ENCODE peak calls at places on chromosomes 6 and 20, in four cellular contexts. One of them, this sample, is unnamed.

GRCh38 chr20:41308290-41308691 is 9.2 kb downstream of the ZHX3 start:
- DNase-seq in colonic mucosa: no peak
- DNase-seq in K562: peak
- DNase-seq in neural progenitor cell: no peak
- DNase-seq in this sample: no peak

GRCh38 chr20:43680976-43681375 is 14.1 kb downstream of the MYBL2 start:
- DNase-seq in colonic mucosa: no peak
- DNase-seq in neural progenitor cell: no peak
- DNase-seq in K562: no peak
- DNase-seq in this sample: no peak

GRCh38 chr6:167487706-167488664 is 163.1 kb downstream of the TTLL2 start:
- DNase-seq in neural progenitor cell: no peak
- DNase-seq in colonic mucosa: no peak
- DNase-seq in K562: no peak
- DNase-seq in this sample: no peak

GRCh38 chr6:113219783-113220182 is 637.4 kb upstream of the MARCKS start:
- DNase-seq in K562: no peak
- DNase-seq in neural progenitor cell: no peak
- DNase-seq in colonic mucosa: no peak
- DNase-seq in this sample: no peak

GRCh38 chr6:56399250-56399671 is 151.9 kb upstream of the COL21A1 start:
- DNase-seq in colonic mucosa: no peak
- DNase-seq in K562: no peak
- DNase-seq in neural progenitor cell: no peak
- DNase-seq in this sample: no peak

GRCh38 chr6:160137989-160138835 is 16.6 kb downstream of the SLC22A1 start:
- DNase-seq in K562: peak
- DNase-seq in colonic mucosa: peak
- DNase-seq in neural progenitor cell: peak
- DNase-seq in this sample: no peak

GRCh38 chr20:21323640-21324039 is 20.5 kb downstream of the XRN2 start:
- DNase-seq in neural progenitor cell: no peak
- DNase-seq in colonic mucosa: no peak
- DNase-seq in K562: peak
- DNase-seq in this sample: no peak

GRCh38 chr6:95413789-95414188 is 163.5 kb upstream of the MANEA start:
- DNase-seq in K562: no peak
- DNase-seq in neural progenitor cell: no peak
- DNase-seq in colonic mucosa: no peak
- DNase-seq in this sample: no peak

GRCh38 chr6:134447423-134447822 is 129.5 kb upstream of the SGK1 start:
- DNase-seq in neural progenitor cell: no peak
- DNase-seq in colonic mucosa: no peak
- DNase-seq in K562: no peak
- DNase-seq in this sample: no peak

GRCh38 chr6:167119680-167120556 is 3.0 kb upstream of the CCR6 start:
- DNase-seq in colonic mucosa: peak
- DNase-seq in K562: peak
- DNase-seq in neural progenitor cell: no peak
- DNase-seq in this sample: no peak

GRCh38 chr20:11502668-11503067 is 415.0 kb upstream of the BTBD3 start:
- DNase-seq in K562: no peak
- DNase-seq in colonic mucosa: no peak
- DNase-seq in neural progenitor cell: no peak
- DNase-seq in this sample: no peak

GRCh38 chr6:548517-548916 is 108.4 kb downstream of the HUS1B start:
- DNase-seq in K562: no peak
- DNase-seq in neural progenitor cell: no peak
- DNase-seq in colonic mucosa: no peak
- DNase-seq in this sample: no peak

GRCh38 chr6:56916849-56917551 is 37.9 kb upstream of the BEND6 start:
- DNase-seq in neural progenitor cell: no peak
- DNase-seq in colonic mucosa: no peak
- DNase-seq in K562: no peak
- DNase-seq in this sample: no peak

GRCh38 chr20:44643596-44644383 is 7.7 kb downstream of the ADA start:
- DNase-seq in neural progenitor cell: peak
- DNase-seq in K562: no peak
- DNase-seq in colonic mucosa: peak
- DNase-seq in this sample: peak

GRCh38 chr6:11323666-11324452 is 91.4 kb upstream of the NEDD9 start:
- DNase-seq in colonic mucosa: no peak
- DNase-seq in neural progenitor cell: no peak
- DNase-seq in K562: no peak
- DNase-seq in this sample: no peak

GRCh38 chr6:28436404-28436803 is 6.9 kb downstream of the ZSCAN23 start:
- DNase-seq in K562: no peak
- DNase-seq in colonic mucosa: no peak
- DNase-seq in neural progenitor cell: no peak
- DNase-seq in this sample: no peak

GRCh38 chr20:44154521-44155001 is 32.4 kb downstream of the JPH2 start:
- DNase-seq in neural progenitor cell: peak
- DNase-seq in colonic mucosa: no peak
- DNase-seq in K562: no peak
- DNase-seq in this sample: no peak

GRCh38 chr6:12504325-12504966 is 212.1 kb upstream of the PHACTR1 start:
- DNase-seq in K562: peak
- DNase-seq in colonic mucosa: peak
- DNase-seq in neural progenitor cell: peak
- DNase-seq in this sample: no peak

GRCh38 chr20:36908603-36909002 is 32.7 kb downstream of the TLDC2 start:
- DNase-seq in neural progenitor cell: no peak
- DNase-seq in colonic mucosa: no peak
- DNase-seq in K562: no peak
- DNase-seq in this sample: no peak

GRCh38 chr6:11270030-11271027 is 37.9 kb upstream of the NEDD9 start:
- DNase-seq in colonic mucosa: peak
- DNase-seq in neural progenitor cell: no peak
- DNase-seq in K562: no peak
- DNase-seq in this sample: no peak

GRCh38 chr6:39137235-39137634 is 22.2 kb upstream of the SAYSD1 start:
- DNase-seq in neural progenitor cell: peak
- DNase-seq in K562: peak
- DNase-seq in colonic mucosa: peak
- DNase-seq in this sample: no peak

GRCh38 chr6:139161169-139161568 is 26.3 kb downstream of the HECA start:
- DNase-seq in neural progenitor cell: no peak
- DNase-seq in K562: no peak
- DNase-seq in colonic mucosa: no peak
- DNase-seq in this sample: no peak

GRCh38 chr6:135675026-135675425 is 176.5 kb upstream of the PDE7B start:
- DNase-seq in neural progenitor cell: no peak
- DNase-seq in K562: no peak
- DNase-seq in colonic mucosa: no peak
- DNase-seq in this sample: no peak

GRCh38 chr6:4727671-4728435 is 48.4 kb upstream of the CDYL start:
- DNase-seq in neural progenitor cell: no peak
- DNase-seq in colonic mucosa: peak
- DNase-seq in K562: peak
- DNase-seq in this sample: no peak

GRCh38 chr6:50706575-50706974 is 6.8 kb upstream of the TFAP2D start:
- DNase-seq in neural progenitor cell: peak
- DNase-seq in K562: no peak
- DNase-seq in colonic mucosa: no peak
- DNase-seq in this sample: no peak

GRCh38 chr20:57214948-57215347 is 51.5 kb downstream of the BMP7 start:
- DNase-seq in colonic mucosa: no peak
- DNase-seq in neural progenitor cell: no peak
- DNase-seq in K562: no peak
- DNase-seq in this sample: no peak

DNA sequence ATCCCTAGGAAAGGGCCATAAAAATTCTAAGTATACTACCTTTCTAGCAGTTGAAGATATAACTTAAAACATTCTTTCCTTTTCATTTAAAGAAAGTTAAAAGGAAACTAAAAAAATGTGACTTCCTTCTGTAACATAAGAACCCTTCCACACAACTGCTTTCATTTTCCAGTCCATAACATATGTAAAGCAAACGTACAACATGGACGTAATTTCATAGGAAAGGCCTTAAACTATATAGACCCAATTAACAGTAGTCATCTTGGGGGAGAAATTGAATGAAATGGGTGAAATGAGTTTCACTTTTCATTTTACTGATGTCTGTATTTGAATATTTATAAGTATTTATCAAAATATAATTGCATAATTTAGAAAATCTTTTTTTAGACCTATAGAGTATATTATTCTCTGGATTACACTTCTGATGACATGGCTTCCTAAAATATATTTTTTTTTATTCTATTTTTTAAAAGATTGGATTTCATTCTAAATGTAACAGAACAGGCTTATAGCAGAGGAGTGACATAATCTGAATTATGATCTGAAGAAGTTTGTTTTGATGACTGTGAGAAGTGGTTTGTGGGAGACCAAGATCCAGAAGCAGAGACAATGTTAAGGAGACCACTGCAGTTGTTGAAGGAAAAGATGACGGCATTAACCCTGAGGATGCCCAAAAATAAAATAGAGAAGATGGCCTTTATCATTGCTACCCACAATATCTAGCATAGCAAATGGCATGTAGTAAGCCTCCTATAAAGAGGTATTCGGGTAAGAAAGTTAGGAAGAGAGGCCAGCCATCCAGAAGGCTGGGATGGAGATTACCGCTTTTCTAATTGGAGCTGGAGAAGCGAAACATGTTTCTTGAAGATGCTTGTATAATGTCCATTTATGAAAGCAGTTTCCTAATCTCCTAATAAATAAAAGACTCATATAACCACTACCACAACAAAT is 260.4 kb downstream of the PTPRK start:
- DNase-seq in K562: no peak
- DNase-seq in neural progenitor cell: no peak
- DNase-seq in colonic mucosa: no peak
- DNase-seq in this sample: no peak
- H3K9ac ChIP-seq in K562: no peak
- H3K9ac ChIP-seq in neural progenitor cell: no peak
- H3K9ac ChIP-seq in colonic mucosa: no peak
- H3K9ac ChIP-seq in this sample: no peak

DNA sequence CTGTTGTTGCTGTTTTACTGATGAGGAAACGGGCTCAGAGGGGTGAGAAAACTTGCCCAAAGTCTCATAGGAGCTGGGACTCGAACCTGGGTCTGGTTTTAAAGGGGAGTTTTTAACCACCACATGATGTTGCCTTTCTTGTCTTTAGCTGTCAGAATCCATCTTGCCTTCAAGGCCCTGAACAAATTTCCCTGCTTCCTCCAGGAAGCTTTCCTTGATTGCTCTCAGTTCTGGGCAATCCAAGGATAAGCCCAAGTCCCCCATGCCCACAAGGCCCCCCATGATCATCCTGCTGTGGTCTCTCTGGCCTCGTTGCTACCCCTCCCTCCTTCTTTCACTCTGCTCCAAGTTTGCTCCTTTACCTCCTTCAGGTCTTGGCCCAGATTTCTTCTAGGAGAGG is 73.5 kb downstream of the CD40 start:
- DNase-seq in neural progenitor cell: no peak
- DNase-seq in K562: no peak
- DNase-seq in colonic mucosa: no peak
- DNase-seq in this sample: no peak
- H3K9ac ChIP-seq in neural progenitor cell: no peak
- H3K9ac ChIP-seq in K562: no peak
- H3K9ac ChIP-seq in colonic mucosa: no peak
- H3K9ac ChIP-seq in this sample: no peak

DNA sequence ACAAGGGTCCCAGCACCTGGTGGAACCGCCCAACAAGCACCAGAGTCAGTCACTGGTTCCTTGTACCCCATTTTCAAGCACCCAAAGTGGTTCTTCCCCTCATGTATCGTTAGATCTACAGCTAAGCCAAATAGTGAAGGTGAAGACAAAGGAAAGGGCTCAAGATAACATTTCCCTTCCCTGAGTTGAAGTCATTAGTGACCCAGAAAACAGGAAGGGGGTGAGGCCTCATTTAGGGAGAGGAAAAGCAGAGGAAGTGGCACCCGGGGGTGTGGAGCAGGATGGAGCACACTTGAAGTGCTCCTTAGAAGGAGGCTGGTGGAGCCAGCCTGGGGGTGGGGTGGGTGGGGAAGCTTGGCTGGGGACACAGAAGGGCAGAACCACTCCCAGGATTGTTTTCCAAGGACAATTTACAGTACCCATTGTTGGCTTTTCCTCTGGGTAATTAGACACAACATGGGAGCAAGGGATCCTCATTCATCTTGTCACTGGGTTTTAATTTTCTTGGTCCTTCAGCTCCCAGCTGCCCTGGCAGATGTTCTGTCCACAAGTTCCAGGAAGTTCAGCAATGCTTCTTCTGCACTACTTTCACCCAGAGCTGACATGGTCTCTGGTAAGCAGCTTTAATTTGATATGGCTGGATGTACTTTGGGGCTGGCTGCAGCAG is 73.3 kb upstream of the CD93 start:
- DNase-seq in K562: no peak
- DNase-seq in neural progenitor cell: no peak
- DNase-seq in colonic mucosa: no peak
- DNase-seq in this sample: no peak
- H3K9ac ChIP-seq in K562: peak
- H3K9ac ChIP-seq in neural progenitor cell: no peak
- H3K9ac ChIP-seq in colonic mucosa: no peak
- H3K9ac ChIP-seq in this sample: no peak

GRCh38 chr6:54846243-54846856 is at the start of gene FAM83B:
- DNase-seq in neural progenitor cell: peak
- DNase-seq in colonic mucosa: peak
- DNase-seq in K562: no peak
- DNase-seq in this sample: peak
- H3K9ac ChIP-seq in neural progenitor cell: peak
- H3K9ac ChIP-seq in colonic mucosa: peak
- H3K9ac ChIP-seq in K562: no peak
- H3K9ac ChIP-seq in this sample: peak